ENCODE peak calls at places on chromosome 7, in five cellular contexts. H, N, U, R and Z are unnamed samples.

GRCh38 chr7:69276011-69276729 is 322.1 kb upstream of the AUTS2 start:
- DNase-seq in R (peak), U (no peak), N (no peak), H (no peak), Z (no peak)

GRCh38 chr7:66847879-66848810 is 72.9 kb upstream of the TMEM248 start:
- DNase-seq in R (no peak), U (no peak), H (peak), N (no peak), Z (no peak)

GRCh38 chr7:117582219-117582704 is 102.4 kb downstream of the CFTR start:
- DNase-seq in H (peak), R (no peak), U (no peak), N (no peak), Z (no peak)

GRCh38 chr7:155797262-155798250 is 14.7 kb downstream of the SHH start:
- DNase-seq in N (no peak), R (no peak), U (no peak), H (no peak), Z (no peak)

GRCh38 chr7:89773594-89773993 is 380.7 kb upstream of the STEAP1 start:
- DNase-seq in U (no peak), H (no peak), R (no peak), N (no peak), Z (no peak)

GRCh38 chr7:150450491-150450992 is at the start of gene GIMAP8:
- DNase-seq in H (no peak), U (no peak), N (no peak), R (no peak), Z (no peak)

GRCh38 chr7:22433710-22434460 is 66.1 kb downstream of the STEAP1B start:
- DNase-seq in R (no peak), U (no peak), N (no peak), H (peak), Z (no peak)

GRCh38 chr7:305410-306151 is 15.6 kb downstream of the FOXL3 start:
- DNase-seq in N (no peak), U (no peak), H (no peak), R (no peak), Z (no peak)

GRCh38 chr7:129501760-129502707 is at the start of gene SMKR1:
- DNase-seq in H (peak), N (peak), R (peak), U (peak), Z (peak)

GRCh38 chr7:80135306-80136104 is 874 bp downstream of the GNAI1 start:
- DNase-seq in R (no peak), N (peak), H (peak), U (no peak), Z (no peak)

GRCh38 chr7:32170838-32171237 is 100.6 kb upstream of the PDE1C start:
- DNase-seq in H (no peak), U (no peak), R (no peak), N (no peak), Z (no peak)

GRCh38 chr7:134515569-134516468 is 11.5 kb upstream of the AKR1B10 start:
- DNase-seq in H (peak), N (no peak), U (peak), R (no peak), Z (no peak)

GRCh38 chr7:129728875-129729467 is 117.5 kb downstream of the NRF1 start:
- DNase-seq in N (no peak), R (no peak), H (no peak), U (no peak), Z (no peak)

GRCh38 chr7:7719235-7719634 is 828 bp upstream of the RPA3 start:
- DNase-seq in H (peak), U (peak), N (no peak), R (no peak), Z (no peak)

GRCh38 chr7:94375713-94376112 is 19.0 kb upstream of the COL1A2 start:
- DNase-seq in R (no peak), U (no peak), N (no peak), H (peak), Z (no peak)

GRCh38 chr7:99140813-99141212 is 3.1 kb downstream of the SMURF1 start:
- DNase-seq in U (no peak), H (no peak), N (no peak), R (no peak), Z (no peak)

GRCh38 chr7:99133766-99134564 is 9.9 kb downstream of the SMURF1 start:
- DNase-seq in N (no peak), H (no peak), R (no peak), U (no peak), Z (no peak)

GRCh38 chr7:99139031-99139430 is 4.9 kb downstream of the SMURF1 start:
- DNase-seq in H (peak), R (no peak), N (no peak), U (no peak), Z (no peak)

GRCh38 chr7:99135938-99136337 is 8.0 kb downstream of the SMURF1 start:
- DNase-seq in N (no peak), H (no peak), R (no peak), U (no peak), Z (no peak)

DNA sequence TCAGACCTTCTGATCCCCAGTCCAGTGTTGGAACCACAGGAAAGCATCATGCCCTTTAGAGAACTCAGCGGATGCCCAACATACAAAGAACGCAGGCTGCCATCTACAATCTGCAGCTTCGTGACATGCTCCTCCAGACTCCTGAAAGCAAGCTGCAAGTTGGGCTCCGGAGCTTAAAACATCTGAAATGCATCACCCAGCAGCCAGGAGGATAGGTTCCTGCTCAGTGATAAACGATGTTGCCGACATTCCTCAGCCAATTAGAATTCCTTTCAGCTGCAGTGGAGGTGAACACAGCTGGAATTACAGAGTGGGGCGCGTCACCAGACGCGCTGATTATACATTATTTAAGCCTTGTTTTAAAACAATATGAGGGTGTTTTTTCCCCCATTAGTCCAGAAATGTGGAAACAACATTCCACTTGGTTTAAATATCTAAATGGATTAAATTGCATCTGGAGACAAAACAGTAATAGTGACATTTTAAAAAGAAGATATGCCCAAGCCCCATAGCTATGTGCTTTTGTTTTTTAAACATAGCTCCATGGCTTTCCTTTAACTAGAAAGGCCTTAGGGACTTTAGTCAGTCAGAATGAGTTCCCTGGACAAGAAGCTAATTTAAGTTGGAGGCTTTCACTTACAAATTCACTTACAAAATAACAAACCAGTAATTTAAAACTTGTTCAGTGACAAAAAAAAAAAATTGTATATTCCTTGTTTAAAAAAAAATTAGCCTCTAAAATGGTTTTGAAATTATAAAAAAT is 6.3 kb downstream of the SMURF1 start:
- DNase-seq in H (peak), R (no peak), N (peak), U (no peak), Z (peak)
- TF ChIP-seq CTCF in H (peak), R (no peak), N (no peak), U (no peak), Z (no peak)

GRCh38 chr7:130794619-130794922 is 60.6 kb upstream of the KLF14 start:
- DNase-seq in U (no peak), R (no peak), N (no peak), H (peak), Z (no peak)

GRCh38 chr7:130791746-130792145 is 57.7 kb upstream of the KLF14 start:
- DNase-seq in H (no peak), R (no peak), U (no peak), N (no peak), Z (no peak)

GRCh38 chr7:130793855-130794618 is 60.0 kb upstream of the KLF14 start:
- DNase-seq in R (no peak), H (peak), U (peak), N (no peak), Z (no peak)
- TF ChIP-seq CTCF in R (no peak), H (peak), U (peak), N (no peak), Z (no peak)

GRCh38 chr7:26280723-26281122 is 10.9 kb upstream of the SNX10 start:
- DNase-seq in H (no peak), U (no peak), R (no peak), N (no peak), Z (no peak)

GRCh38 chr7:26275213-26275612 is 16.4 kb upstream of the SNX10 start:
- DNase-seq in U (no peak), N (no peak), R (no peak), H (no peak), Z (no peak)

GRCh38 chr7:26279405-26279804 is 12.3 kb upstream of the SNX10 start:
- DNase-seq in H (no peak), R (no peak), U (no peak), N (no peak), Z (no peak)

GRCh38 chr7:26280097-26280496 is 11.6 kb upstream of the SNX10 start:
- DNase-seq in R (no peak), N (no peak), H (no peak), U (no peak), Z (no peak)

DNA sequence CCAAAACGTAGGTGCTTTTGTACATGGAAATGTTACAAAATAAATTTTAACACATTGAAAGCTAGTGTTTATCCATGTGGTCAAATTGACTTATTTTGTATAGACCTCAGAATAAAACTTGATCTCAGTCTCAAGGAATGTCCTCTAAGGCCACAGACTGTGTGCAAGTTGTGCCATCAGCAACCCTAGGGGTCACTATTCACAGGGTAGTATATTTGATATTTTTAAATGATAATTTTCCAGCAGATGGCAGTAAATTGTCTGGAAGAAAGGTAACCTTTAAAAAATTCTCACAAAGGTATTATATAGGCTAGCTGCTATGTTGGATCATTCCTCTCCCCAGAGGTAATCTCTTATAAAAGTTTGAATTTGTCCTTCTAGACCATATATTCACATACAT is 12.9 kb upstream of the SNX10 start:
- DNase-seq in U (peak), N (no peak), H (peak), R (no peak), Z (no peak)
- TF ChIP-seq CTCF in U (peak), N (no peak), H (no peak), R (no peak), Z (no peak)

DNA sequence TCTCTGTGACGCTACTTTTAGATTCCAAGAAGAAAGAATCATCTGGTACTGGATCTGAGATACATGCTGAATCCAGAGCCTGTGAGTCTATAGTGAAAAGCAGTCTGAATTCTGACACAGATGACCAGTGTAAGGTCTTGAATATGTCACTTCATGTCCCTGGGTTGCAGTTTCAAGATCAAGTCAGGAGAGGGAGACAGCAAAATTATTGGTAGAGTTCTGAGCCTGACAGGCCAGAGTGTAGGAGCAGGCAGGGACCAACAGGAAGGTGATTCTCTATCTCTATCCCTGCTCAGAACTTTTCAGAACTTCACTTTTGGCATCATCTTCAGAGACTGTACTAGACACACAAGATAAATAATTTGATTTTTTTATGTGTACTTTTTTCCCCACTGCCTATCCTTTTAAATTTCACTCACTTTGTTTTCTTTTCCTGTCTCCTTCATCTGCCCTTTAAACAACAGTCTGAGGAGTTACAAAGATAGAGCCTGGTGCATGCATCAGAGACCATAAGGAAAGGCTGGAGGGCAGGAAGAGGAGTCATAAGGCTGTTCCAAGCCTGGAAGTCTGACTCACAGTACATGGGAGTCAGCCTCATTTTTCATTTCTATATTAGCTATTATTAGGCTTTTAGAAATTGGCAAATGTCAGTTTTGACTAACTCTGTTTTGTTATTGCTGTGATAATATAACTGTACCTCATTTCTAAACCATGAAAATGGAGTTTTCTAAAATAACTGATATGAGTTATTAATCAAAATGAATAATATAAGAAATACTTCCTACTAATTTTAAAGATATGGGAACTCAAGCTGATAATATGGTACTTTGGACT is 120.2 kb upstream of the TMEM229A start:
- DNase-seq in R (peak), U (peak), H (peak), N (no peak), Z (no peak)
- TF ChIP-seq CTCF in R (peak), U (peak), H (peak), N (no peak), Z (peak)

DNA sequence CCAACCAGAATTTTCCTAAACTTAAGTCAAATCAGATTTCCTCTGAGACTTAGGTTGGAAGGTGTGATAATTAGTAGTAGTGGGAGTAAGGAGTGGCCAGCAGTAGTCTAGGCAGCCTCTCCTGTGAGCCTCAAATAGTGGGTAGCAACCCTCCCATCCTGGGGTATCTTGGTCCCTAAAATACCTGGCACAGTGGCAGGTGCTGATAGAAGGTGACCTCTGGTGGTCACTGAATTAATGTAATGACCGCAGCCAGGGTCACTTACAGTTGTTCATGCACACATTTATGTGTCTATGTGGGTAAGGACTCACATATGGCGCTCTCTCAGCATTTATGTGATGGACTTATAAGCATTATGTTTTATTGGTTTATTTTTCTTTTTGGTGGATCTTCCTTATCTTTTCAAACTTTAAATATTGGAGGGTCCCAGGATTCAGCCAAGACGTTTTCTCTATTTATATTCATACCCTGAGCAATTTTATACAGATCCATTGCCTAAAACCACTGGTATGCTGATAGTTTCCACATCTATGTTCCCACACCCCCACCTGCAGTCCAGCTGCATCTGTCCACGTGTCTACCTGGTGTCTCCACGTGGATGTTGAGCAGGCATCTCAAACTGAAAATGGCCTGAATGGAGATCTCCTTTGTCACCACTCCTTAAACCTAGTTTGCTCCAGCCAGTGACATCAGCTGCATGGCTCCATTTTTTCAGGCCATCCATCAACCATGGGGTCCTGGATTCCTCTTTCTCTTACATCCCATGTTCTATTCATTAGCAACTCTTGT is 18.3 kb downstream of the BMPER start:
- DNase-seq in H (no peak), N (no peak), U (no peak), R (no peak), Z (no peak)
- TF ChIP-seq CTCF in H (no peak), N (no peak), U (peak), R (no peak), Z (peak)